ENCODE peak calls at places on chromosomes 11 and 22, in six cellular contexts. B, J, Y, P, K and C are unnamed samples.

GRCh38 chr11:95584180-95584579 is 205.4 kb downstream of the FAM76B start:
- DNase-seq in P (no peak), K (no peak), Y (no peak), B (no peak), J (no peak), C (no peak)

GRCh38 chr11:2376751-2377451 is at the start of gene CD81:
- DNase-seq in P (no peak), Y (peak), J (no peak), K (peak), B (no peak), C (peak)

GRCh38 chr11:118194835-118195627 is 18.6 kb upstream of the SCN2B start:
- DNase-seq in P (no peak), K (no peak), J (no peak), B (no peak), Y (no peak), C (no peak)

GRCh38 chr11:132576706-132577105 is 955.6 kb downstream of the OPCML start:
- DNase-seq in J (no peak), P (no peak), K (no peak), B (peak), Y (no peak), C (no peak)

GRCh38 chr22:48505891-48506290 is 1321.8 kb downstream of the BRD1 start:
- DNase-seq in J (no peak), B (no peak), P (no peak), K (no peak), Y (no peak), C (no peak)

GRCh38 chr11:2762031-2762380 is 62.2 kb upstream of the KCNQ1OT1 start:
- DNase-seq in P (no peak), K (no peak), B (no peak), J (no peak), Y (no peak), C (no peak)

GRCh38 chr22:44572414-44573207 is 74.6 kb upstream of the RTL6 start:
- DNase-seq in K (no peak), J (no peak), B (no peak), Y (no peak), P (no peak), C (no peak)

GRCh38 chr22:50487290-50488005 is 789 bp downstream of the MIOX start:
- DNase-seq in P (no peak), Y (no peak), K (no peak), J (no peak), B (no peak), C (no peak)

GRCh38 chr22:43101306-43101705 is 9.2 kb upstream of the BIK start:
- DNase-seq in J (no peak), Y (peak), P (no peak), B (no peak), K (peak), C (no peak)

GRCh38 chr22:26428515-26429457 is at the start of gene ASPHD2:
- DNase-seq in B (peak), Y (peak), P (peak), K (peak), J (no peak), C (peak)

GRCh38 chr22:38139901-38140300 is 29.4 kb upstream of the BAIAP2L2 start:
- DNase-seq in B (no peak), K (no peak), Y (no peak), P (no peak), J (no peak), C (no peak)

GRCh38 chr11:30855383-30856006 is 269.3 kb upstream of the MPPED2 start:
- DNase-seq in J (no peak), B (no peak), K (peak), P (no peak), Y (no peak), C (peak)

GRCh38 chr22:28316014-28316413 is 363.6 kb downstream of the TTC28 start:
- DNase-seq in P (no peak), B (no peak), J (no peak), Y (peak), K (no peak), C (no peak)

GRCh38 chr11:20670932-20671403 is 1.6 kb downstream of the NELL1 start:
- DNase-seq in Y (no peak), P (no peak), B (no peak), K (no peak), J (no peak), C (no peak)

GRCh38 chr11:104352036-104352435 is 188.1 kb upstream of the PDGFD start:
- DNase-seq in K (no peak), J (no peak), P (no peak), Y (no peak), B (no peak), C (no peak)

GRCh38 chr11:112310414-112310813 is 49.8 kb upstream of the PLET1 start:
- DNase-seq in P (no peak), B (no peak), Y (no peak), J (no peak), K (no peak), C (no peak)

GRCh38 chr11:6248248-6248647 is 9.4 kb downstream of the CNGA4 start:
- DNase-seq in B (no peak), K (no peak), J (no peak), P (no peak), Y (no peak), C (no peak)
- TF ChIP-seq JUND in B (no peak), K (no peak), J (no peak), P (no peak), Y (no peak), C (no peak)

GRCh38 chr11:10376061-10376460 is 71.2 kb downstream of the ADM start:
- DNase-seq in K (no peak), B (no peak), P (no peak), Y (no peak), J (no peak), C (no peak)
- TF ChIP-seq JUND in K (no peak), B (no peak), P (no peak), Y (no peak), J (no peak), C (no peak)

DNA sequence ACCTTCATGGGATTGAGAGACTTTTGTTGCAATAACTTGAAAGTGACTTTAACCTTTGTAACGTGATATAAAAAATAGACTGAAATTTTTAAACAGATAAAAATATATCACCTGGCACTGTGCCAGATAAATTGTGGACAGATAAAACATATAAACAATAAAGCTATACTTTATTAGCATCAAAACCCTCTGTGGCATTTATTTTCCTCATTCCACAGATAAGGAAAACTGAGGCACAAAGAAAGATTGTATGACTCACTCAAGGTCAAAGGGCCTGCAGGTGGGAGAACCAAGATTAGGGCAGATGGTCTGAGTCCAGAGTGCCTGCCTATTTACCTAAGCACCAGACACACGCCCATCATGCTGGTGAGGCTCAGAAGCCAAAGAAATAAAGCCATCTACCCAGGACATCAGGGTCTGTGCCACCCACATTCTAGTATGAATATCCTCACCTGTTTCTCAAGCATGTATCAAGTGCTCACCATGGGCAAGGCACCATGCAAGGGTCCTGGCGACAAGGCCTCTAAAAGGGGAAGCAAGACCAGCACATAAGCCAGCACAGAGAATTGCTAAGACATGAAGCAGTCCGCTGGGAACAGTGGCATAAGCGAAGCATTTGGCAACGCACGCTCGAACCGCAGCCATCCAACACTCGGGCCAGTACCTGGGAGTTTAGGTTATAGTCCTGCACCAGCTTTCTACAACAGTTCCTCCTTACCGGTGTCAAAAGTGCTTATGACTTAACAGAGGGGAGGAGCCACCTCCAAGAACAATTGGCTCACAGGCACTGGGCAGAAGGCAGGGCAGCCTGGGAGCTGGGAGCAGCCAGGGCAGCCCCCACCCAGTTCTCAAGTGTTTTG is 17.6 kb downstream of the MYH9 start:
- DNase-seq in K (no peak), B (no peak), Y (peak), J (no peak), P (no peak), C (peak)
- TF ChIP-seq JUND in K (no peak), B (no peak), Y (peak), J (no peak), P (no peak), C (no peak)

GRCh38 chr11:107740256-107740655 is 28.4 kb upstream of the SLN start:
- DNase-seq in B (no peak), Y (no peak), J (no peak), K (no peak), P (no peak), C (no peak)

GRCh38 chr11:107747622-107748021 is 35.8 kb upstream of the SLN start:
- DNase-seq in J (no peak), P (no peak), K (no peak), Y (no peak), B (no peak), C (no peak)

GRCh38 chr11:107744736-107745135 is 32.9 kb upstream of the SLN start:
- DNase-seq in B (no peak), K (no peak), Y (no peak), J (no peak), P (no peak), C (no peak)

GRCh38 chr11:107741044-107741823 is 29.4 kb upstream of the SLN start:
- DNase-seq in B (no peak), J (peak), P (peak), K (peak), Y (peak), C (peak)

GRCh38 chr11:107743161-107743560 is 31.3 kb upstream of the SLN start:
- DNase-seq in K (no peak), J (no peak), B (no peak), P (no peak), Y (no peak), C (no peak)
- TF ChIP-seq JUND in K (no peak), J (no peak), B (no peak), P (no peak), Y (no peak), C (no peak)

GRCh38 chr11:58495906-58496305 is 12.0 kb downstream of the OR5B21 start:
- DNase-seq in P (no peak), B (no peak), Y (no peak), J (no peak), K (no peak), C (no peak)
- TF ChIP-seq JUND in P (no peak), B (no peak), Y (no peak), J (no peak), K (no peak), C (no peak)

DNA sequence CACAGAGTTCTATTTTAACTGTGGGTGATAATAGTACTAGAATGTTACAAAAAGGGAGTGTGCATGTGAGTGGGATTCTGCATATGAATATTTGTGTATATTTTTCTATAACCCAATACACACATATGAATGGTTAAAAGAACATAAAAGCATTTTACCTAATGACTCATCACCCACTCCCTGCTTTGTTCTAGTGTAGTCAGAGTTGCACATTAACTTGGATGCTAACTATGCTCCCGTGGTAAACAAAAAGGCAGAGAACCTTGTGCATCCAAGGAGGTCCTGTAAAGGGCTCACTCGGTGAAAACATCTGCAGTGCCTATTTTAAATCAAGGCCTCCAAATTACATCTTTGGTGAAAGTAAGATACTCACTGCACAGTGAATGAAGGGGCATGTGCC is 1289.4 kb downstream of the LRRC4C start:
- DNase-seq in J (no peak), B (no peak), K (no peak), Y (no peak), P (peak), C (no peak)
- TF ChIP-seq JUND in J (no peak), B (no peak), K (no peak), Y (no peak), P (no peak), C (no peak)

DNA sequence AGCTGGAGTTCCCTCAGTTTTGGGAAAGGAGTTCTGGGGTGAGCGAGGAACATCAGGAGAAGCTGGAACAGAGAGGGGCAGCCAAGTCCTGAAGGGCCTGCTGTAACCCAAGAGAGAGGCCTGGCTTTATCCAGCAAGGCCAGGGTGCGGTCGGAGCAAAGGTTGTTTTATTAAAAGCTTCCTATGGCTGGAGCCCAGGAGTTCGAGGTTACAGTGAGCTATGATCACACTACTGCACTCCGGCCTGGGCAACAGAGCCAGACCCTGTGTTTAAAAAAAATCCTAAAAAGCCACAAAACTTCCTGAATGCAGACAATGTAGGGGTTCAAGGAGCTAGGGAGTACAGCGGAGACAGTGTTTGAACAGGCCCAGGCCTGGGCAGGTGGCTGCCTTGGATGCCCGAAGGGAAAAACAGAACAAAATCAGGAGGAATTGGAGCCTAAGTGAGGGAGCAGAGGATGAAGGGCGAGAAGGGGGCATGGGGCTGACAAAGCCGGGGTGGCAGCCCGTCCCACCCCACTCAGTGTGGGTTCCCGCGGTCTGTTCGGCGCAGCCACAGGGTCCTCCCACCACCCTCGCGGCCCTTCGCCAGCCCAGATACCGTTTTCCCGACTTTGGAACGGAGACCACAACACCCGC is 22.1 kb upstream of the MALAT1 start:
- DNase-seq in B (no peak), P (no peak), Y (no peak), J (no peak), K (no peak), C (no peak)
- TF ChIP-seq JUND in B (no peak), P (no peak), Y (no peak), J (no peak), K (no peak), C (no peak)

DNA sequence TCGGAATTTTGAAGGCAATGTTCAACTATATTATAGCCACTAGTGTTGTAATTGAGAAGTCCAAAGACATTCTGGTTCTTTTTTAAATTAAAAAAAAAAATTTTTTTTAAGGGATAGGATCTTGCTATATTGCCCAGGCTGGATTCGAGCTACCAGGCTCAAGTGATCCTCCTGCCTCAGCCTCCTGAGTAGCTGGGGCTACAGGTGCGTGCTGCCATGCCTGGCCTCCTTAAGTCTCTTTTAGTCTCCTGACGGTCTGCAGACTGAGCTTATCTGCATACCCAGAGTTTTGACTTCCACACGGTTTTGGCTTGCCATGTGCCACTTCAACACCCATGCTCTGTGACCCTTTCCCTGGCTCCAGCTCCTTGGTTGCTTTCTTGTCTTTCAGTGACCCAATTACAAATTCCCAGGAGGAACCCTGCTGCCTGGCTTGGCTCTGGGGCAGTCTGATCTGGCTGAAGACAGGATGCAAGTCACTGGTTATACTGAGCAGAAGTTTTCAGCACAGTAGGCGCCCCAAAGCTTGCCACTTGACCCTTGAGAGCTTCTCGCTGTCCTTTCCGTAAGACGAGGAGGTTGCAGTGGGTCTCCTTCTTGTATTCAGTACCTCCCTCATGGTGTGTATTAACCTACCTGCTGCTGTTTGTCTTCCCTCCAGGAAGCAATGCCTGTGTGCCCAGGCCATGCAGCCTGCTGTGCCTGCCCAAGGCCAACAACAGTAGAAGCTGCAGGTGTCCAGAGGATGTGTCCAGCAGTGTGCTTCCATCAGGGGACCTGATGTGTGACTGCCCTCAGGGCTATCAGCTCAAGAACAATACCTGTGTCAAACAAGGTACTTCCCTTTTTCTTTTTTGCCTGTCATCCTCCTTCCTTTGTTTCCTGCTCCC is 113.8 kb upstream of the SORL1-AS1 start:
- DNase-seq in K (no peak), Y (no peak), P (no peak), B (no peak), J (no peak), C (no peak)
- TF ChIP-seq JUND in K (no peak), Y (no peak), P (no peak), B (no peak), J (no peak), C (no peak)

GRCh38 chr11:27615833-27616232 is 84.4 kb downstream of the BDNF start:
- DNase-seq in K (no peak), B (no peak), P (no peak), J (no peak), Y (no peak), C (no peak)

GRCh38 chr11:27616711-27617110 is 83.5 kb downstream of the BDNF start:
- DNase-seq in Y (no peak), K (no peak), J (no peak), B (no peak), P (no peak), C (no peak)

GRCh38 chr11:27619936-27620335 is 80.3 kb downstream of the BDNF start:
- DNase-seq in J (no peak), Y (no peak), P (no peak), B (no peak), K (no peak), C (no peak)

GRCh38 chr11:27619039-27619438 is 81.2 kb downstream of the BDNF start:
- DNase-seq in J (no peak), Y (no peak), P (no peak), B (no peak), K (no peak), C (no peak)

GRCh38 chr11:27618591-27618990 is 81.7 kb downstream of the BDNF start:
- DNase-seq in Y (no peak), J (no peak), P (no peak), B (no peak), K (no peak), C (no peak)
- TF ChIP-seq JUND in Y (no peak), J (no peak), P (no peak), B (no peak), K (no peak), C (no peak)

DNA sequence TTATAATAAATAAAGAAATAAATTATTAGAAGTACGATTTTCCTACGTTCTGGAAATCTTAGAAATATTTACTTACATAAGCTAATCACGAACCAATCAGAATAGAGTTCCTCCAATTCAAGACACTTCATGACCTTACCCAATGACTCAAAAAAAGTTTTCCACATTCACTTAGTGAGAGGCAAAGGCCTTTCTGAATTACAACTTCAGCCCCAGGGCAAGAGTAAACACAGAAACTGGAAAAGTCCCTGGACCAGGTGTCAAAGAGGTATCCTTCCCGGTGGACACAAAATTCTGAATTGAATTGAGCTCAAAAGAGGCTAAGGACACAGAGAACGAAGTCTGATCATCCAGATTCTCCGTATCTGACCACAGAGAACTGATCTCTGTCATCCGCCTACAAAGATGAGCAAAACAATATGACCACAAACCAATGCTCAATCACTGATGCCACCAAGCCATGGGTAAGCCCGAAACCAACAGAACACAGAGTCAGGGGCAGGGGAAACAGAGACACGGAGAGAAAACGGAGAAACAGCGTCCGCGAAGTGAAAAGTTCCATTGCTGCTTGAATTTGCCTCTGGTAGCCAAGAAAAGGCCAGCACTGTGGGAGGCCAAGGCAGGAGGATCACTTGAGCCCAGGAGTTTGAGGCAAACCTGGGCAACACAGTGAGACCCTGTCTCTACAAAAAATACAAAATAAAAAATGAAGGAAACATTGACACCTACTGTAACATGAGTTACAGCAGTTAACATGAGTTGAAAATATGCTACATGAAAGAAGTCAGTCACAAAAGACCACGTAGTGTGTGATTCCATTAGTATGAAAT is 6.8 kb downstream of the BID start:
- DNase-seq in J (no peak), B (no peak), Y (no peak), K (no peak), P (peak), C (no peak)
- TF ChIP-seq JUND in J (no peak), B (no peak), Y (no peak), K (no peak), P (peak), C (no peak)